ENCODE peak calls at places on chromosomes 5 and 9, in nine cellular contexts. One of them, this sample, is unnamed.
A peak's percentile ranks its signal among the peaks of the same experiment; 100 is the strongest.

GRCh38 chr5:67381240-67381875 is 184.8 kb upstream of the CD180 start:
- DNase-seq in effector memory CD8-positive, alpha-beta T cell: no peak
- DNase-seq in H54: no peak
- DNase-seq in natural killer cell treated with Interleukin-12 subunit alpha and Interleukin-12 subunit beta and Interleukin-15 and Interleukin-18, amount 100 ng/mL, for 72 hours: no peak
- DNase-seq in MCF 10A: no peak
- DNase-seq in SW480: no peak
- DNase-seq in activated naive CD4-positive, alpha-beta T cell: no peak
- DNase-seq in CD8-positive, alpha-beta memory T cell: no peak
- DNase-seq in left ventricle myocardium superior: no peak
- DNase-seq in this sample: no peak

GRCh38 chr9:137462396-137463193 is 3.5 kb upstream of the NSMF start:
- DNase-seq in effector memory CD8-positive, alpha-beta T cell: no peak
- DNase-seq in activated naive CD4-positive, alpha-beta T cell: no peak
- DNase-seq in left ventricle myocardium superior: no peak
- DNase-seq in MCF 10A: no peak
- DNase-seq in CD8-positive, alpha-beta memory T cell: no peak
- DNase-seq in natural killer cell treated with Interleukin-12 subunit alpha and Interleukin-12 subunit beta and Interleukin-15 and Interleukin-18, amount 100 ng/mL, for 72 hours: no peak
- DNase-seq in H54: no peak
- DNase-seq in SW480: no peak
- DNase-seq in this sample: no peak

GRCh38 chr9:128782669-128783068 is 4.4 kb upstream of the TBC1D13 start:
- DNase-seq in H54: no peak
- DNase-seq in MCF 10A: no peak
- DNase-seq in natural killer cell treated with Interleukin-12 subunit alpha and Interleukin-12 subunit beta and Interleukin-15 and Interleukin-18, amount 100 ng/mL, for 72 hours: no peak
- DNase-seq in effector memory CD8-positive, alpha-beta T cell: no peak
- DNase-seq in CD8-positive, alpha-beta memory T cell: no peak
- DNase-seq in SW480: no peak
- DNase-seq in activated naive CD4-positive, alpha-beta T cell: no peak
- DNase-seq in left ventricle myocardium superior: no peak
- DNase-seq in this sample: no peak

GRCh38 chr5:115816226-115817042 is at the start of gene CDO1:
- DNase-seq in CD8-positive, alpha-beta memory T cell: no peak
- DNase-seq in MCF 10A: peak; percentile 13
- DNase-seq in effector memory CD8-positive, alpha-beta T cell: peak; percentile 13
- DNase-seq in SW480: no peak
- DNase-seq in left ventricle myocardium superior: peak; percentile 72
- DNase-seq in H54: no peak
- DNase-seq in activated naive CD4-positive, alpha-beta T cell: no peak
- DNase-seq in natural killer cell treated with Interleukin-12 subunit alpha and Interleukin-12 subunit beta and Interleukin-15 and Interleukin-18, amount 100 ng/mL, for 72 hours: no peak
- DNase-seq in this sample: no peak

GRCh38 chr5:157464518-157465171 is 4.6 kb downstream of the NIPAL4 start:
- DNase-seq in H54: peak; percentile 64
- DNase-seq in activated naive CD4-positive, alpha-beta T cell: no peak
- DNase-seq in effector memory CD8-positive, alpha-beta T cell: peak; percentile 14
- DNase-seq in natural killer cell treated with Interleukin-12 subunit alpha and Interleukin-12 subunit beta and Interleukin-15 and Interleukin-18, amount 100 ng/mL, for 72 hours: peak; percentile 77
- DNase-seq in left ventricle myocardium superior: no peak
- DNase-seq in CD8-positive, alpha-beta memory T cell: no peak
- DNase-seq in MCF 10A: peak; percentile 99
- DNase-seq in SW480: peak; percentile 54
- DNase-seq in this sample: peak; percentile 65

GRCh38 chr9:95091574-95091970 is 225.9 kb downstream of the FANCC start:
- DNase-seq in left ventricle myocardium superior: no peak
- DNase-seq in MCF 10A: no peak
- DNase-seq in H54: peak; percentile 87
- DNase-seq in effector memory CD8-positive, alpha-beta T cell: no peak
- DNase-seq in natural killer cell treated with Interleukin-12 subunit alpha and Interleukin-12 subunit beta and Interleukin-15 and Interleukin-18, amount 100 ng/mL, for 72 hours: no peak
- DNase-seq in CD8-positive, alpha-beta memory T cell: no peak
- DNase-seq in SW480: peak; percentile 77
- DNase-seq in activated naive CD4-positive, alpha-beta T cell: no peak
- DNase-seq in this sample: peak; percentile 25

GRCh38 chr9:136526625-136527066 is 19.2 kb downstream of the NOTCH1 start:
- DNase-seq in effector memory CD8-positive, alpha-beta T cell: no peak
- DNase-seq in left ventricle myocardium superior: no peak
- DNase-seq in CD8-positive, alpha-beta memory T cell: no peak
- DNase-seq in H54: no peak
- DNase-seq in natural killer cell treated with Interleukin-12 subunit alpha and Interleukin-12 subunit beta and Interleukin-15 and Interleukin-18, amount 100 ng/mL, for 72 hours: no peak
- DNase-seq in activated naive CD4-positive, alpha-beta T cell: no peak
- DNase-seq in SW480: peak; percentile 94
- DNase-seq in MCF 10A: no peak
- DNase-seq in this sample: peak; percentile 90

GRCh38 chr5:25362799-25363198 is 718.0 kb upstream of the CDH10 start:
- DNase-seq in CD8-positive, alpha-beta memory T cell: no peak
- DNase-seq in left ventricle myocardium superior: no peak
- DNase-seq in natural killer cell treated with Interleukin-12 subunit alpha and Interleukin-12 subunit beta and Interleukin-15 and Interleukin-18, amount 100 ng/mL, for 72 hours: no peak
- DNase-seq in SW480: no peak
- DNase-seq in MCF 10A: peak; percentile 47
- DNase-seq in H54: peak; percentile 50
- DNase-seq in effector memory CD8-positive, alpha-beta T cell: no peak
- DNase-seq in activated naive CD4-positive, alpha-beta T cell: no peak
- DNase-seq in this sample: no peak

GRCh38 chr9:95124582-95125359 is 192.7 kb downstream of the FANCC start:
- DNase-seq in activated naive CD4-positive, alpha-beta T cell: no peak
- DNase-seq in natural killer cell treated with Interleukin-12 subunit alpha and Interleukin-12 subunit beta and Interleukin-15 and Interleukin-18, amount 100 ng/mL, for 72 hours: no peak
- DNase-seq in effector memory CD8-positive, alpha-beta T cell: no peak
- DNase-seq in MCF 10A: no peak
- DNase-seq in CD8-positive, alpha-beta memory T cell: no peak
- DNase-seq in SW480: peak; percentile 17
- DNase-seq in H54: no peak
- DNase-seq in left ventricle myocardium superior: no peak
- DNase-seq in this sample: no peak

GRCh38 chr5:168291961-168292782 is 727 bp downstream of the WWC1 start:
- DNase-seq in natural killer cell treated with Interleukin-12 subunit alpha and Interleukin-12 subunit beta and Interleukin-15 and Interleukin-18, amount 100 ng/mL, for 72 hours: peak; percentile 29
- DNase-seq in CD8-positive, alpha-beta memory T cell: no peak
- DNase-seq in left ventricle myocardium superior: no peak
- DNase-seq in activated naive CD4-positive, alpha-beta T cell: no peak
- DNase-seq in MCF 10A: peak; percentile 55
- DNase-seq in SW480: peak; percentile 38
- DNase-seq in H54: no peak
- DNase-seq in effector memory CD8-positive, alpha-beta T cell: no peak
- DNase-seq in this sample: peak; percentile 44

GRCh38 chr5:40121236-40121635 is 558.5 kb upstream of the PTGER4 start:
- DNase-seq in natural killer cell treated with Interleukin-12 subunit alpha and Interleukin-12 subunit beta and Interleukin-15 and Interleukin-18, amount 100 ng/mL, for 72 hours: no peak
- DNase-seq in effector memory CD8-positive, alpha-beta T cell: no peak
- DNase-seq in H54: no peak
- DNase-seq in left ventricle myocardium superior: no peak
- DNase-seq in CD8-positive, alpha-beta memory T cell: no peak
- DNase-seq in SW480: no peak
- DNase-seq in activated naive CD4-positive, alpha-beta T cell: no peak
- DNase-seq in MCF 10A: peak; percentile 8
- DNase-seq in this sample: no peak